ENCODE peak calls at places on chromosomes 13 and 19, in four cellular contexts. E is stimulated activated CD4-positive, alpha-beta T cell treated with anti-CD3 and anti-CD28 coated beads, Interleukin-1b, Interleukin-23, amount 100 ng/mL, for 24 hours; O is activated T-cell treated with anti-CD3 and anti-CD28 coated beads for 1 hour; B is NCI-H345. D is an unnamed sample.

GRCh38 chr19:58468216-58468839 is 1.4 kb downstream of the ZNF324 start:
- DNase-seq in E (no peak), O (no peak), B (peak), D (no peak)

GRCh38 chr19:16891696-16892382 is 3.0 kb downstream of the F2RL3 start:
- DNase-seq in E (no peak), O (no peak), B (no peak), D (no peak)

GRCh38 chr13:110010433-110011135 is 224.2 kb upstream of the IRS2 start:
- DNase-seq in E (no peak), O (no peak), B (peak), D (no peak)

GRCh38 chr19:48595171-48595570 is 11.4 kb upstream of the SPACA4 start:
- DNase-seq in E (no peak), O (no peak), B (no peak), D (no peak)

GRCh38 chr13:32791545-32792172 is 205.4 kb downstream of the PDS5B start:
- DNase-seq in E (no peak), O (no peak), B (no peak), D (peak)

GRCh38 chr13:43473437-43473836 is 313.3 kb downstream of the ENOX1 start:
- DNase-seq in E (no peak), O (no peak), B (peak), D (no peak)

GRCh38 chr13:50599046-50599445 is 244.4 kb downstream of the DLEU7 start:
- DNase-seq in E (no peak), O (no peak), B (no peak), D (no peak)

GRCh38 chr13:98253526-98253925 is 76.5 kb upstream of the RNF113B start:
- DNase-seq in E (no peak), O (no peak), B (no peak), D (no peak)

GRCh38 chr19:15091918-15092753 is 10.1 kb downstream of the OR1I1 start:
- DNase-seq in E (peak), O (peak), B (peak), D (peak)

GRCh38 chr13:75129331-75129730 is 352.6 kb downstream of the TBC1D4 start:
- DNase-seq in E (no peak), O (no peak), B (no peak), D (no peak)